ENCODE peak calls at places on chromosomes 12 and 14, in five cellular contexts. N is transverse colon, G is A549, X is GM12892, B is sigmoid colon. D is an unnamed sample.

GRCh38 chr14:68784995-68785816 is 7.7 kb downstream of the ZFP36L1 start:
- DNase-seq in N (no peak), G (peak; percentile 87), X (no peak), B (peak; percentile 74), D (no peak)

GRCh38 chr14:103863245-103863644 is 15.9 kb upstream of the PPP1R13B start:
- DNase-seq in N (no peak), G (no peak), X (no peak), B (no peak), D (no peak)

GRCh38 chr14:98754343-98755025 is 517.5 kb downstream of the BCL11B start:
- DNase-seq in N (no peak), G (no peak), X (no peak), B (no peak), D (peak; percentile 81)

GRCh38 chr12:52415870-52416750 is 10.0 kb upstream of the KRT82 start:
- DNase-seq in N (peak; percentile 26), G (peak; percentile 56), X (no peak), B (peak; percentile 90), D (no peak)

GRCh38 chr12:103326190-103326589 is 169.6 kb downstream of the C12orf42 start:
- DNase-seq in N (no peak), G (peak; percentile 39), X (no peak), B (no peak), D (peak; percentile 40)

GRCh38 chr12:58310368-58310767 is 369.0 kb downstream of the ATP23 start:
- DNase-seq in N (no peak), G (peak; percentile 72), X (no peak), B (no peak), D (no peak)

GRCh38 chr12:112555621-112556233 is 137.0 kb downstream of the PTPN11 start:
- DNase-seq in N (no peak), G (peak; percentile 40), X (no peak), B (no peak), D (no peak)

GRCh38 chr12:58202933-58203713 is 261.8 kb downstream of the ATP23 start:
- DNase-seq in N (no peak), G (no peak), X (no peak), B (no peak), D (peak; percentile 27)

GRCh38 chr12:57128519-57129247 is 400 bp downstream of the LRP1 start:
- DNase-seq in N (peak; percentile 19), G (no peak), X (no peak), B (peak; percentile 72), D (no peak)
- TF ChIP-seq POLR2A in N (no peak), G (no peak), X (no peak), B (no peak), D (no peak)

DNA sequence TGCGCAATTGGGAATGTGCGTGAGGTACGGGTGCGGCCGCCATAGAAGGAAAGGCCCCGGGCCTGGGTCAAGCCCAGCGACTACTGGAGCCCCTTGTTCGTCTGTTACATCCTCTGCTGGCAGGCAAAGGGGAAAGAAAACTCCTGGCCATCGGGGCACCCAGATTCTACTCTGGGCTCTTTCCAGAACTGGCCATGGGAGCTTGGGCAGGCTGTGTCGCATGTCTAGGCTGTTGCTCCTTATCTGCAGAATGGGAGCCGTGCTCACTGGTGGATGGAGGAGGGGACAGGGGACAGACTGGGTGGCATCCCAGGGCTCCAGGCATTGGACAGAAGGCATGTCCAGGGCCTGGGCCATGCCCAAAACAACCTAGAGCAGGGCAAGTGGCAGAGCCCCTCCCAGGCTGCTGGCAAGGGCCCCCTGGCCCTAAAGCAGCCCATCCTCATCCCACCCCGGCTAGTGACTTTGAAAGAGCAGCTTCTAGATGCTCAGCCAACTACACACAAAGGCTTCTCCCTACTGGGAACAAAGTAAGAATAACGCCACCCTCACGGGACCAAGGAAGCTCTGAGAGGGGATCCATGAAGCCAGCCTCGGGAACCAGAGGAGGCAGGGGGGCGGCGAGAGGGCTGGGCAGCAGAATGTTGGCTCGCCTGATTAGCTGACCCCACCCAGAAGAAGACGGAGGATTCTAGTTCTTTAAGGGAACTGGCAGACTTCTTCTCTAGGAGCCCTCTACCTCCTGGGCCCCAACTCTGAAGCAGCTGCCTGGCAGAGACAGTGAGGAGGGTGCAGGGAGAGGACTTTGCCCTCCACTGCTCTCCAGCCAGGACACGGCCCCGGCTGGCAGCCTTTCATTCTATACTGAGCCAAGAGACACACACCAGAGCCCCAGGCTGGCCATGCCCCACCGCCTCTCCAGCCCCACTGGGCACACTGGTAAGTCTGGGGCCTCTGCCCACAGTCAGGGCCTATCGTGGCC is 96.8 kb downstream of the SINHCAF start:
- DNase-seq in N (peak; percentile 72), G (no peak), X (no peak), B (no peak), D (no peak)
- TF ChIP-seq POLR2A in N (no peak), G (no peak), X (no peak), B (no peak), D (no peak)

GRCh38 chr14:76152333-76152681 is 585 bp downstream of the GPATCH2L start:
- DNase-seq in N (peak; percentile 63), G (peak; percentile 70), X (peak; percentile 64), B (peak; percentile 82), D (peak; percentile 92)
- TF ChIP-seq POLR2A in N (no peak), G (no peak), X (no peak), B (no peak), D (no peak)

GRCh38 chr12:6927379-6927991 is at the start of gene ATN1:
- DNase-seq in N (peak; percentile 79), G (peak; percentile 56), X (peak; percentile 73), B (peak; percentile 97), D (peak; percentile 59)
- TF ChIP-seq POLR2A in N (peak; percentile 72), G (peak; percentile 67), X (peak; percentile 41), B (no peak), D (peak; percentile 29)

GRCh38 chr14:95769976-95770375 is 56.1 kb upstream of the TCL1A start:
- DNase-seq in N (no peak), G (no peak), X (no peak), B (no peak), D (no peak)

GRCh38 chr14:95770777-95771176 is 56.9 kb upstream of the TCL1A start:
- DNase-seq in N (no peak), G (no peak), X (no peak), B (no peak), D (peak; percentile 2)

GRCh38 chr14:95776798-95777615 is 63.1 kb upstream of the TCL1A start:
- DNase-seq in N (no peak), G (no peak), X (no peak), B (no peak), D (no peak)

DNA sequence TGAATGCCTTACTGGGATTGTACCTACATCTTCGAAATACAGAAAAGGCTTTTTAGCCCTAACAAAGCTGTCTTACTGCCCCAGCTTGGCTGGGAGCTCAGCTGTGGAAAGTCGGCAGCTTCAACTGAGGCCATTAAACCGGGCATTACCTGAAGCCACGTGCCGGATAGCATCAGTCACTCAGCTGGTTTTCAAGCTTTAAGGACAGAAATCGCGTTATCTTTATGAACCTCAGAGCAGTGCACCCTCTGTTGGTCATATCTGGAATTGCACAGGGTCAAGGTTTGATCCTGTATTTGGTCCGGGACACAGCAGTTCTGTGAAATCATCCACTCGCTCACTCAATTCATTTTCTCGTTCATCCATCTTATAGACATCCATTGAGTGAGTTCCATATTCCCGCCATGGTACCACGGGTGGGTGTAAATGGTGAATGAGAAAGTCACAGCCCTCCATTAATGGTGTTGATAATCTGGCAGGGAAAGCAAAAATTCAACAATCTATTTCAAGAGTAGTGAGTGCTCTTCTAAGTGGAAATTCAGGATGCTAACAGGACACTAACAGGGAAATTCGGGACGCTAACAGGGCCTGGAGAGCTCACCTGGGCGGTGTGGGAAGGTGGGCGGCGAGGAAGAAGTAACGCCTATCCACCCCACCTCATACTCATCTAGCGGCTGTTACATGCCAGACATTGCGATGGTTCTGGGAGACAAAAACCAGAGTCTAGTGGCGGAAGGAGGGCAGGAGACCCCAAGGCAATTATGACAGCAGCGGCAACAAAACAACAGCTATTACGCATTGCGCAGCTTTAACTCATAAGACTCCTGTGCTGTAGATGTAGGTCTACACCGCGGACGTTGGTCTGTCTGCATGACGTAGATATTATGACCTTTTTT is 60.6 kb upstream of the TCL1A start:
- DNase-seq in N (peak; percentile 31), G (peak; percentile 57), X (peak; percentile 36), B (no peak), D (peak; percentile 46)
- TF ChIP-seq POLR2A in N (no peak), G (no peak), X (no peak), B (no peak), D (no peak)

GRCh38 chr12:42325776-42326465 is at the start of the genes PPHLN1 and ZCRB1:
- DNase-seq in N (peak; percentile 87), G (peak; percentile 87), X (peak; percentile 67), B (peak; percentile 91), D (peak; percentile 91)
- TF ChIP-seq POLR2A in N (peak; percentile 78), G (peak; percentile 68), X (peak; percentile 85), B (peak; percentile 55), D (peak; percentile 95)

GRCh38 chr14:55841625-55842024 is 261.6 kb downstream of the KTN1 start:
- DNase-seq in N (no peak), G (no peak), X (no peak), B (no peak), D (no peak)
- TF ChIP-seq POLR2A in N (no peak), G (no peak), X (no peak), B (no peak), D (no peak)

GRCh38 chr12:6361834-6362233 is 13.5 kb downstream of the SCNN1A start:
- DNase-seq in N (peak; percentile 84), G (peak; percentile 93), X (no peak), B (no peak), D (no peak)
- TF ChIP-seq POLR2A in N (no peak), G (peak; percentile 27), X (no peak), B (no peak), D (no peak)

GRCh38 chr12:106249411-106250135 is 1.8 kb upstream of the CKAP4 start:
- DNase-seq in N (peak; percentile 75), G (no peak), X (peak; percentile 51), B (no peak), D (no peak)

GRCh38 chr12:106248849-106249371 is 1.1 kb upstream of the CKAP4 start:
- DNase-seq in N (peak; percentile 19), G (no peak), X (no peak), B (no peak), D (peak; percentile 64)

GRCh38 chr12:106248177-106248848 is 493 bp upstream of the CKAP4 start:
- DNase-seq in N (peak; percentile 69), G (peak; percentile 65), X (peak; percentile 34), B (peak; percentile 85), D (peak; percentile 30)

GRCh38 chr12:106246891-106247730 is 709 bp downstream of the CKAP4 start:
- DNase-seq in N (peak; percentile 63), G (peak; percentile 54), X (peak; percentile 60), B (peak; percentile 83), D (peak; percentile 57)

GRCh38 chr12:106247731-106248176 is at the start of gene CKAP4:
- DNase-seq in N (peak; percentile 81), G (peak; percentile 74), X (peak; percentile 71), B (peak; percentile 90), D (peak; percentile 56)
- TF ChIP-seq POLR2A in N (no peak), G (peak; percentile 68), X (no peak), B (no peak), D (no peak)

D was measured in NB4.